ENCODE peak calls at places on chromosome 6, in seven cellular contexts. One of them, this sample, is unnamed.

GRCh38 chr6:78952362-78952761 is 85.0 kb downstream of the IRAK1BP1 start:
- DNase-seq in heart left ventricle: no peak
- DNase-seq in right lobe of liver: no peak
- DNase-seq in IMR-90: no peak
- DNase-seq in Peyer's patch: no peak
- DNase-seq in body of pancreas: no peak
- DNase-seq in A549: no peak
- DNase-seq in this sample: no peak

GRCh38 chr6:146133866-146134265 is 105.0 kb downstream of the GRM1 start:
- DNase-seq in right lobe of liver: no peak
- DNase-seq in Peyer's patch: no peak
- DNase-seq in heart left ventricle: no peak
- DNase-seq in IMR-90: no peak
- DNase-seq in A549: no peak
- DNase-seq in body of pancreas: no peak
- DNase-seq in this sample: no peak

GRCh38 chr6:1470040-1470439 is 80.7 kb downstream of the FOXF2 start:
- DNase-seq in IMR-90: no peak
- DNase-seq in right lobe of liver: no peak
- DNase-seq in Peyer's patch: no peak
- DNase-seq in A549: no peak
- DNase-seq in heart left ventricle: no peak
- DNase-seq in body of pancreas: no peak
- DNase-seq in this sample: no peak

GRCh38 chr6:166726193-166726592 is 99.1 kb upstream of the RPS6KA2 start:
- DNase-seq in A549: no peak
- DNase-seq in right lobe of liver: no peak
- DNase-seq in body of pancreas: no peak
- DNase-seq in heart left ventricle: no peak
- DNase-seq in Peyer's patch: no peak
- DNase-seq in IMR-90: no peak
- DNase-seq in this sample: no peak

GRCh38 chr6:145483191-145483996 is 251.9 kb downstream of the EPM2A start:
- DNase-seq in body of pancreas: no peak
- DNase-seq in heart left ventricle: no peak
- DNase-seq in A549: peak; percentile 40
- DNase-seq in Peyer's patch: no peak
- DNase-seq in IMR-90: peak; percentile 12
- DNase-seq in right lobe of liver: no peak
- DNase-seq in this sample: no peak

GRCh38 chr6:52261229-52261628 is 16.9 kb upstream of the IL17F start:
- DNase-seq in Peyer's patch: no peak
- DNase-seq in IMR-90: peak; percentile 87
- DNase-seq in body of pancreas: no peak
- DNase-seq in A549: no peak
- DNase-seq in heart left ventricle: no peak
- DNase-seq in right lobe of liver: no peak
- DNase-seq in this sample: no peak

GRCh38 chr6:138563650-138564049 is 64.4 kb upstream of the NHSL1 start:
- DNase-seq in heart left ventricle: no peak
- DNase-seq in A549: no peak
- DNase-seq in right lobe of liver: no peak
- DNase-seq in Peyer's patch: no peak
- DNase-seq in body of pancreas: no peak
- DNase-seq in IMR-90: no peak
- DNase-seq in this sample: no peak

GRCh38 chr6:152636675-152637421 is at the start of gene SYNE1:
- DNase-seq in body of pancreas: peak; percentile 17
- DNase-seq in IMR-90: peak; percentile 16
- DNase-seq in A549: peak; percentile 9
- DNase-seq in Peyer's patch: no peak
- DNase-seq in right lobe of liver: peak; percentile 67
- DNase-seq in heart left ventricle: peak; percentile 65
- DNase-seq in this sample: peak; percentile 6

GRCh38 chr6:156977527-156978291 is 200.5 kb downstream of the ARID1B start:
- DNase-seq in A549: no peak
- DNase-seq in right lobe of liver: no peak
- DNase-seq in body of pancreas: no peak
- DNase-seq in heart left ventricle: peak; percentile 50
- DNase-seq in Peyer's patch: no peak
- DNase-seq in IMR-90: peak; percentile 47
- DNase-seq in this sample: no peak

GRCh38 chr6:166244353-166245045 is 63.7 kb downstream of the PRR18 start:
- DNase-seq in A549: no peak
- DNase-seq in right lobe of liver: no peak
- DNase-seq in IMR-90: no peak
- DNase-seq in Peyer's patch: no peak
- DNase-seq in heart left ventricle: no peak
- DNase-seq in body of pancreas: no peak
- DNase-seq in this sample: no peak

GRCh38 chr6:110529907-110530306 is 53.5 kb upstream of the SLC22A16 start:
- DNase-seq in right lobe of liver: no peak
- DNase-seq in body of pancreas: no peak
- DNase-seq in A549: no peak
- DNase-seq in Peyer's patch: no peak
- DNase-seq in heart left ventricle: no peak
- DNase-seq in IMR-90: peak; percentile 57
- DNase-seq in this sample: no peak

GRCh38 chr6:155341130-155341828 is 27.0 kb upstream of the TFB1M start:
- DNase-seq in IMR-90: peak; percentile 74
- DNase-seq in body of pancreas: no peak
- DNase-seq in right lobe of liver: no peak
- DNase-seq in heart left ventricle: no peak
- DNase-seq in A549: no peak
- DNase-seq in Peyer's patch: no peak
- DNase-seq in this sample: no peak

GRCh38 chr6:4379958-4380357 is 244.6 kb upstream of the ECI2 start:
- DNase-seq in IMR-90: no peak
- DNase-seq in body of pancreas: no peak
- DNase-seq in heart left ventricle: no peak
- DNase-seq in right lobe of liver: no peak
- DNase-seq in A549: no peak
- DNase-seq in Peyer's patch: no peak
- DNase-seq in this sample: no peak

GRCh38 chr6:18425218-18425617 is 38.1 kb downstream of the RNF144B start:
- DNase-seq in body of pancreas: no peak
- DNase-seq in right lobe of liver: no peak
- DNase-seq in heart left ventricle: no peak
- DNase-seq in A549: no peak
- DNase-seq in Peyer's patch: no peak
- DNase-seq in IMR-90: no peak
- DNase-seq in this sample: no peak

DNA sequence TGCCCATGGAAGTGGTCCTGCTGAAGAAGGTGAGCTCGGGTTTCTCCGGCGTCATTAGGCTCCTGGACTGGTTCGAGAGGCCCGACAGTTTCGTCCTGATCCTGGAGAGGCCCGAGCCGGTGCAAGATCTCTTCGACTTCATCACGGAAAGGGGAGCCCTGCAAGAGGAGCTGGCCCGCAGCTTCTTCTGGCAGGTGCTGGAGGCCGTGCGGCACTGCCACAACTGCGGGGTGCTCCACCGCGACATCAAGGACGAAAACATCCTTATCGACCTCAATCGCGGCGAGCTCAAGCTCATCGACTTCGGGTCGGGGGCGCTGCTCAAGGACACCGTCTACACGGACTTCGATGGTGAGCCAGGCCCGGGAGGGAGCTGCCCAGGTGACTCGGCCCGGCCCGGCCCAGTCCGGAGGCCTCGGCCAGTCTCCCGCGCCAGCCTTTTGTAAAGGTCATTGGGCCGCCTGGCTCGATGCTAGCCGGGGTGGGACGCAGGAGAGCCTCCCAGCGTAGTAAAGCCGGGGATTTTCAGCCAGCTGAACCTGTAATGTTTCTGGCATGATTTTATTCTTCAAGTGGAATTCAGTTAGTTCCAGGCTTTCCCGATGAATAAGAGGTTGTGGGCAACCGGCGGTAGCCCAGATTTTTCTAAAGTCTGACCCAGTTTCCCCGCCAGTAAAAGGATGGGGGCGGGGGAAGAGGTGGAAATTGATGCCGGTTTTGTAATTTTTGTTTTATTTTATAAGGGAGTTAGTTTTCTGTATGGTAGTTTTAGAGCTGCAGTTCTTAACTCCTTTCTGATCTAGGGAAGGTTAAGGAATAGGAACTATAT is 1.4 kb downstream of the PIM1 start:
- DNase-seq in right lobe of liver: peak; percentile 86
- DNase-seq in body of pancreas: peak; percentile 43
- DNase-seq in heart left ventricle: peak; percentile 45
- DNase-seq in IMR-90: peak; percentile 51
- DNase-seq in Peyer's patch: peak; percentile 71
- DNase-seq in A549: no peak
- DNase-seq in this sample: peak; percentile 24
- TF ChIP-seq POLR2A in right lobe of liver: no peak
- TF ChIP-seq POLR2A in body of pancreas: no peak
- TF ChIP-seq POLR2A in heart left ventricle: peak; percentile 11
- TF ChIP-seq POLR2A in IMR-90: no peak
- TF ChIP-seq POLR2A in Peyer's patch: no peak
- TF ChIP-seq POLR2A in A549: no peak
- TF ChIP-seq POLR2A in this sample: no peak

DNA sequence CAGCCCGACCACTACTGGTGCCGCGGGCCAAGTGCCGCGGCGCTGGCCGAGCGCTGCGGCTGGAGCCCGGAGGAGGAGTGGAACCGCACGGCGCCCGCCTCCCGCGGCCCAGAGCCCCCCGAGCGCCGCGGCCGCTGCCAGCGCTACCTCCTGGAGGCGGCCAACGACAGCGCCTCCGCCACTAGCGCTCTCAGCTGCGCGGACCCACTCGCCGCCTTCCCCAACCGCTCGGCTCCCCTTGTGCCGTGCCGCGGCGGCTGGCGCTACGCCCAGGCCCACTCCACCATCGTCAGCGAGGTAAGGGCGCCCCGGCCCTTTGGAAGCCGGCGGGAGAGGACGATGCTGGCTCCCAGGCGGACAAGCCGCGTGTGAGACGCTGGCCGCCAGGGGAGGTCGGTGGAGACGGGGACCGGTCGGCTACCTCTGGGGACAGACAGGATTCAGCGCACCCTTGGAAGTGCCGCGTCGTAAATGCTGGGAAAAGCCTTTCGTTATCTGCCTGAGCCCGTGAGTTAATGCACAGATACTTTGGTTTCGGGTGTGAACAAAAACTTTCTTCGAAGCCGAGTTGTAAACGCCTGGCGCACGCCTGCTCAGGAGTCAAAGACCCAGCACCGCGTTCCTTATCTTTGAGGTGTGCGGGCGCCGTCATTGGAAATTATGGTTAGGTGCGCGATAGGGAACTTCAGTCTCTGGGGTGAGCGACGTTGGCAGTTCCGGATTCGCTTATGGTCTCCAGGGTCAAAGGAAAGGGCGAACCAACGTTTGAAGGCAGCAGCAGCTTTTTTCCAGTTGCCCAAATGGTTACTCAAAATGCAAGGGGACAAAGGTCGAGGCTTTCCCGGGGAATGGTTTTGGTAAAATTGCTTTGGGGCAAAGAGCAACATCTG is 619 bp downstream of the SLC22A3 start:
- DNase-seq in right lobe of liver: peak; percentile 81
- DNase-seq in heart left ventricle: no peak
- DNase-seq in Peyer's patch: peak; percentile 64
- DNase-seq in IMR-90: no peak
- DNase-seq in A549: peak; percentile 44
- DNase-seq in body of pancreas: no peak
- DNase-seq in this sample: no peak
- TF ChIP-seq POLR2A in right lobe of liver: peak; percentile 69
- TF ChIP-seq POLR2A in heart left ventricle: no peak
- TF ChIP-seq POLR2A in Peyer's patch: no peak
- TF ChIP-seq POLR2A in IMR-90: no peak
- TF ChIP-seq POLR2A in A549: no peak
- TF ChIP-seq POLR2A in body of pancreas: no peak
- TF ChIP-seq POLR2A in this sample: no peak

GRCh38 chr6:43231053-43231452 is 1.8 kb upstream of the DNPH1 start:
- DNase-seq in A549: no peak
- DNase-seq in right lobe of liver: no peak
- DNase-seq in heart left ventricle: no peak
- DNase-seq in Peyer's patch: no peak
- DNase-seq in body of pancreas: no peak
- DNase-seq in IMR-90: no peak
- DNase-seq in this sample: no peak

GRCh38 chr6:43226192-43226851 is 3.0 kb downstream of the DNPH1 start:
- DNase-seq in body of pancreas: no peak
- DNase-seq in heart left ventricle: no peak
- DNase-seq in Peyer's patch: peak; percentile 37
- DNase-seq in right lobe of liver: no peak
- DNase-seq in A549: no peak
- DNase-seq in IMR-90: no peak
- DNase-seq in this sample: no peak

GRCh38 chr6:43231735-43232450 is 2.6 kb upstream of the DNPH1 start:
- DNase-seq in A549: no peak
- DNase-seq in Peyer's patch: no peak
- DNase-seq in heart left ventricle: no peak
- DNase-seq in IMR-90: no peak
- DNase-seq in right lobe of liver: no peak
- DNase-seq in body of pancreas: no peak
- DNase-seq in this sample: no peak

GRCh38 chr6:43229803-43230239 is 540 bp upstream of the DNPH1 start:
- DNase-seq in heart left ventricle: no peak
- DNase-seq in body of pancreas: no peak
- DNase-seq in A549: no peak
- DNase-seq in right lobe of liver: no peak
- DNase-seq in IMR-90: no peak
- DNase-seq in Peyer's patch: no peak
- DNase-seq in this sample: no peak

DNA sequence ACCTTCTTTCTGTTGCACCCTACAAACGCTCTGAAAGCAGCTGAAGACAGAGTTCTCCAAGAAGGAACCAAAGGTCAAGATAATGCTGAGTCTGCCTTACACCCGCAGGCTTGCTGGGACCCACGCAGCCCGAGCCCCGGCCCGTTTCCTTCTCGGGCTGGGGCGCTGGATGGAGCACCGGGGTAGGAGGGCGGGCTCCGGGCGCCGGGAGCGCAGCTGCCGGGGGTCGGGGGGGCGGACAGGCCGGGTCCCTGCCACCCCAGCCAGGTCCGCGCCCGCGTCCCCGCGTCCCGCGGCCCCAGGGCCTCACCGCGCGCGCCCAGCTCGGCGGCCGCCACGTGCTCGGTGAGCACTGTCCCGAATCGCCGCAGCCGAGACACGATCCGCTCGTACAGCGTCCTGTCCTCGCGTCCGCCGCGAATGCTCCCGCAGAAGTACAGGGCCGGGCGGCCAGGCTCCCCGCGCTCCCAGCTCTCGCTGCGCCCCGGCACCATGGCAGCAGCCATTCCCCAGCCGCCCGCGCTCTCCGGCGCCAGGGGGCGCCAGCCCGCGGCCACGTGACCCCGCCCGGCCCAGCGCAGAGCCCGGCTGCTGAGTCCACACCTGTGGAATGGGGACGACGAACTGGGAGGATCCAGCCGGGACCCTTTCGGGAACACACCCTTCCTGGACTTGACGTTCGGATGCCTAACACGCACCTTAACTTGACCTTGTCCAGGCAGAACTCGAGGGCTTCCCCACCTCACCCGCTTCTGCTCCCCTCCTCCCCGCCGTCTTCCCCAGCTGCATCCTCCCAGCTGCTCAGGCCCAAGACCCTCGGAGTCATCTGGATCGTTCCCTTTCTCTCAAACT is at the start of gene DNPH1:
- DNase-seq in heart left ventricle: peak; percentile 73
- DNase-seq in right lobe of liver: peak; percentile 85
- DNase-seq in Peyer's patch: peak; percentile 89
- DNase-seq in A549: peak; percentile 59
- DNase-seq in body of pancreas: peak; percentile 82
- DNase-seq in IMR-90: peak; percentile 48
- DNase-seq in this sample: peak; percentile 73
- TF ChIP-seq POLR2A in heart left ventricle: peak; percentile 38
- TF ChIP-seq POLR2A in right lobe of liver: peak; percentile 52
- TF ChIP-seq POLR2A in Peyer's patch: peak; percentile 53
- TF ChIP-seq POLR2A in A549: peak; percentile 61
- TF ChIP-seq POLR2A in body of pancreas: peak; percentile 31
- TF ChIP-seq POLR2A in IMR-90: no peak
- TF ChIP-seq POLR2A in this sample: peak; percentile 42

GRCh38 chr6:26087284-26088115 is at the start of gene HFE:
- DNase-seq in right lobe of liver: peak; percentile 78
- DNase-seq in body of pancreas: peak; percentile 41
- DNase-seq in heart left ventricle: peak; percentile 43
- DNase-seq in IMR-90: peak; percentile 68
- DNase-seq in Peyer's patch: peak; percentile 78
- DNase-seq in A549: peak; percentile 48
- DNase-seq in this sample: peak; percentile 46
- TF ChIP-seq POLR2A in right lobe of liver: peak; percentile 40
- TF ChIP-seq POLR2A in body of pancreas: no peak
- TF ChIP-seq POLR2A in heart left ventricle: no peak
- TF ChIP-seq POLR2A in IMR-90: no peak
- TF ChIP-seq POLR2A in Peyer's patch: peak; percentile 28
- TF ChIP-seq POLR2A in A549: peak; percentile 8
- TF ChIP-seq POLR2A in this sample: no peak